ENCODE peak calls at places on chromosomes 12 and 14, in four cellular contexts. One of them, this sample, is unnamed.

GRCh38 chr12:47767197-47767724 is 5.8 kb upstream of the SLC48A1 start:
- DNase-seq in fibroblast of lung: peak; percentile 60
- DNase-seq in A549: peak; percentile 48
- DNase-seq in neural progenitor cell: peak; percentile 48
- DNase-seq in this sample: peak; percentile 88

GRCh38 chr14:23160924-23161522 is 22.4 kb downstream of the SLC7A8 start:
- DNase-seq in fibroblast of lung: peak; percentile 93
- DNase-seq in A549: no peak
- DNase-seq in neural progenitor cell: peak; percentile 65
- DNase-seq in this sample: peak; percentile 87

GRCh38 chr14:85280074-85280473 is 249.9 kb upstream of the FLRT2 start:
- DNase-seq in neural progenitor cell: no peak
- DNase-seq in A549: no peak
- DNase-seq in fibroblast of lung: no peak
- DNase-seq in this sample: no peak

GRCh38 chr12:26317942-26318565 is 122.7 kb downstream of the SSPN start:
- DNase-seq in fibroblast of lung: peak; percentile 73
- DNase-seq in neural progenitor cell: no peak
- DNase-seq in A549: no peak
- DNase-seq in this sample: peak; percentile 21

GRCh38 chr12:62957233-62957953 is 22.4 kb upstream of the PPM1H start:
- DNase-seq in A549: no peak
- DNase-seq in neural progenitor cell: no peak
- DNase-seq in fibroblast of lung: peak; percentile 37
- DNase-seq in this sample: peak; percentile 65

GRCh38 chr12:24424376-24424775 is 474.9 kb upstream of the SOX5 start:
- DNase-seq in A549: no peak
- DNase-seq in fibroblast of lung: no peak
- DNase-seq in neural progenitor cell: no peak
- DNase-seq in this sample: no peak

GRCh38 chr14:60094306-60094897 is 2.7 kb downstream of the PCNX4 start:
- DNase-seq in A549: no peak
- DNase-seq in fibroblast of lung: peak; percentile 44
- DNase-seq in neural progenitor cell: peak; percentile 27
- DNase-seq in this sample: no peak

GRCh38 chr12:47184813-47185212 is 105.1 kb upstream of the AMIGO2 start:
- DNase-seq in A549: no peak
- DNase-seq in fibroblast of lung: no peak
- DNase-seq in neural progenitor cell: no peak
- DNase-seq in this sample: no peak

GRCh38 chr14:78154827-78155226 is 15.3 kb upstream of the NRXN3 start:
- DNase-seq in neural progenitor cell: peak; percentile 53
- DNase-seq in fibroblast of lung: no peak
- DNase-seq in A549: no peak
- DNase-seq in this sample: no peak

GRCh38 chr14:73153272-73153671 is 17.0 kb downstream of the PSEN1 start:
- DNase-seq in fibroblast of lung: no peak
- DNase-seq in neural progenitor cell: no peak
- DNase-seq in A549: no peak
- DNase-seq in this sample: peak; percentile 81

GRCh38 chr14:93331375-93332031 is 1.3 kb downstream of the BTBD7 start:
- DNase-seq in A549: no peak
- DNase-seq in fibroblast of lung: no peak
- DNase-seq in neural progenitor cell: peak; percentile 26
- DNase-seq in this sample: no peak

GRCh38 chr12:48773686-48774085 is 15.2 kb downstream of the ADCY6 start:
- DNase-seq in A549: no peak
- DNase-seq in fibroblast of lung: no peak
- DNase-seq in neural progenitor cell: no peak
- DNase-seq in this sample: peak; percentile 19

GRCh38 chr12:79364197-79364596 is 326.6 kb downstream of the PAWR start:
- DNase-seq in A549: no peak
- DNase-seq in fibroblast of lung: no peak
- DNase-seq in neural progenitor cell: no peak
- DNase-seq in this sample: no peak

GRCh38 chr12:18165422-18165871 is 75.5 kb upstream of the RERGL start:
- DNase-seq in fibroblast of lung: peak; percentile 68
- DNase-seq in A549: no peak
- DNase-seq in neural progenitor cell: no peak
- DNase-seq in this sample: no peak

GRCh38 chr12:10194160-10194559 is 15.3 kb downstream of the TMEM52B start:
- DNase-seq in fibroblast of lung: no peak
- DNase-seq in neural progenitor cell: no peak
- DNase-seq in A549: no peak
- DNase-seq in this sample: no peak

GRCh38 chr14:68544150-68544892 is 248.5 kb downstream of the ZFP36L1 start:
- DNase-seq in neural progenitor cell: no peak
- DNase-seq in A549: no peak
- DNase-seq in fibroblast of lung: peak; percentile 99
- DNase-seq in this sample: peak; percentile 94

GRCh38 chr14:92356677-92357076 is 33.7 kb downstream of the SLC24A4 start:
- DNase-seq in fibroblast of lung: no peak
- DNase-seq in A549: no peak
- DNase-seq in neural progenitor cell: no peak
- DNase-seq in this sample: no peak

GRCh38 chr12:53468286-53468685 is 16.4 kb downstream of the PCBP2 start:
- DNase-seq in neural progenitor cell: no peak
- DNase-seq in A549: no peak
- DNase-seq in fibroblast of lung: no peak
- DNase-seq in this sample: no peak

GRCh38 chr12:53467082-53467481 is 15.2 kb downstream of the PCBP2 start:
- DNase-seq in neural progenitor cell: no peak
- DNase-seq in A549: no peak
- DNase-seq in fibroblast of lung: no peak
- DNase-seq in this sample: no peak

GRCh38 chr12:53467880-53468279 is 16.0 kb downstream of the PCBP2 start:
- DNase-seq in A549: no peak
- DNase-seq in neural progenitor cell: no peak
- DNase-seq in fibroblast of lung: no peak
- DNase-seq in this sample: no peak

GRCh38 chr12:53465679-53466078 is 13.8 kb downstream of the PCBP2 start:
- DNase-seq in A549: no peak
- DNase-seq in fibroblast of lung: no peak
- DNase-seq in neural progenitor cell: no peak
- DNase-seq in this sample: no peak

DNA sequence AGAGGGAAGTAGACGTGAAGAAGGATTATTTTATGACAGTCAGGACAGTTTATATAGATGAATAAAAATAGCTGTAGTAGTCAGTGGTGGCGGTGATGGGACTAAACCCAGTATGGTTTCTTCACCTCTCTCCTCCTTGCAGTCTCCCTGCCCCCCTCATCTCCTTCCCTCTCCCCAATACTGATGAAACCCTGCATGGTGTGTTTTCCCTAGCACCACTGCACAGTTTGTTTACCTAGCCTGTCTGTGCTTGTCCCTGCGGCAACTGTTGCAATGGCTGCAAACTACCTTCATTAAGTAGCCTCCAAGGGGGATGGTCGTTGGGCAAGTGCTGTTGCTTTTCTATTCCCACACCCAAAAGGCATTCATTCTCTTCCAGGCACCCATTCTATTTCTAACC is 14.7 kb downstream of the PCBP2 start:
- DNase-seq in fibroblast of lung: no peak
- DNase-seq in A549: no peak
- DNase-seq in neural progenitor cell: no peak
- DNase-seq in this sample: no peak
- H3K4me2 ChIP-seq in fibroblast of lung: no peak overlapping the region
- H3K4me2 ChIP-seq in A549: no peak overlapping the region
- H3K4me2 ChIP-seq in neural progenitor cell: no peak overlapping the region
- H3K4me2 ChIP-seq in this sample: no peak overlapping the region

DNA sequence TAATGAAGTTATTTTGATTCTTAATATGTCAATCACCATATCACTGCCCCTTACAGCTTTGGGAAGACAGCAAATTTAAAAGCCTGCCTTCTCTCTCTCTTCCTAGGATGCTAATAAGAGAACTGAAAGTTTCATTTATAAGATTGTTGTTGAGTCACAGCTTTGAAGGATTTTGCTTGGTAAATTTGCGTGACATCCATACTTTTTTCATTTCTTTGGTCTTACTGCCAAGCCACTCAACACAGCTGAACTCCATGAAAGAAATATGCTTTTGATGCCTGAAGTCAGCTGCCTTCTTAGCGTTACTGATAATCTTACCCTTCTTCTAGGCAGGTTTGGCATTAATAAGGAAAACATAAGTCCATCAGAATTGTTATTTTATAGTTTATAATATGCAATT is 155.0 kb downstream of the CRADD start:
- DNase-seq in A549: no peak
- DNase-seq in fibroblast of lung: peak; percentile 39
- DNase-seq in neural progenitor cell: no peak
- DNase-seq in this sample: no peak
- H3K4me2 ChIP-seq in A549: no peak overlapping the region
- H3K4me2 ChIP-seq in fibroblast of lung: peak overlapping the region; percentile 8
- H3K4me2 ChIP-seq in neural progenitor cell: no peak overlapping the region
- H3K4me2 ChIP-seq in this sample: no peak overlapping the region

GRCh38 chr12:70185301-70185700 is 57.9 kb upstream of the CNOT2 start:
- DNase-seq in A549: no peak
- DNase-seq in neural progenitor cell: no peak
- DNase-seq in fibroblast of lung: no peak
- DNase-seq in this sample: no peak
- H3K4me2 ChIP-seq in A549: no peak overlapping the region
- H3K4me2 ChIP-seq in neural progenitor cell: no peak overlapping the region
- H3K4me2 ChIP-seq in fibroblast of lung: no peak overlapping the region
- H3K4me2 ChIP-seq in this sample: no peak overlapping the region

DNA sequence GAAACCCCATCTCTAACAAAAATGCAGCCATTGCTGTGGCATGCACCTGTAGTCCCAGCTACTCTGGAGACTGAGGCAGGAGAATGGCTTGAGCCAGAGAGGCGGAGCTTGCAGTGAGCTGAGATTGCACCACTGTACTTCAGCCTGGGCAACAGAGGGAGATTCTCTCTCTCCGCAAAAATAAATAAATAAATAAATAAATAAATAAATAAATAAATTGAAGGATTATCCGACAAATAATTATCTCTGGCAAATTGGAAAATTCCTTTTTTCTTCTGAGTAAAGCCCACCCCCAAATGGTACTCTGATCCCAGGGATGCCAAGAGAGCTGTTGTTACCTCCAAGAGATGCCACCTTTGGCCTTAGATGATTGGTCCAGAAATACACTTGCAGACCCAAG is 137.9 kb downstream of the SUDS3 start:
- DNase-seq in A549: no peak
- DNase-seq in fibroblast of lung: no peak
- DNase-seq in neural progenitor cell: no peak
- DNase-seq in this sample: no peak
- H3K4me2 ChIP-seq in A549: no peak overlapping the region
- H3K4me2 ChIP-seq in fibroblast of lung: no peak overlapping the region
- H3K4me2 ChIP-seq in neural progenitor cell: no peak overlapping the region
- H3K4me2 ChIP-seq in this sample: no peak overlapping the region

GRCh38 chr12:712172-712863 is 40.1 kb upstream of the WNK1 start:
- DNase-seq in neural progenitor cell: no peak
- DNase-seq in fibroblast of lung: peak; percentile 15
- DNase-seq in A549: no peak
- DNase-seq in this sample: peak; percentile 73
- H3K4me2 ChIP-seq in neural progenitor cell: no peak overlapping the region
- H3K4me2 ChIP-seq in fibroblast of lung: no peak overlapping the region
- H3K4me2 ChIP-seq in A549: peak overlapping the region; percentile 39
- H3K4me2 ChIP-seq in this sample: peak overlapping the region; percentile 65